ENCODE peak calls at places on chromosomes 11 and 22, in five cellular contexts. N is esophagus muscularis mucosa, C is tibial nerve, Y is A549, F is ovary. S is an unnamed sample. For H3K4me1, the result is how much of the 10 kb centered on the place peaks cover.

GRCh38 chr11:2791139-2791520 is 91.3 kb upstream of the KCNQ1OT1 start:
- DNase-seq in N (no peak), C (peak), Y (no peak), F (peak), S (peak)

GRCh38 chr11:58286249-58286648 is 18.2 kb upstream of the OR10W1 start:
- DNase-seq in N (no peak), C (no peak), Y (peak), F (no peak), S (no peak)

GRCh38 chr11:80054582-80055165 is 613.8 kb upstream of the TENM4 start:
- DNase-seq in N (no peak), C (no peak), Y (no peak), F (no peak), S (no peak)

GRCh38 chr11:130203766-130204702 is 44.5 kb downstream of the ST14 start:
- DNase-seq in N (no peak), C (no peak), Y (no peak), F (no peak), S (peak)

GRCh38 chr11:125070699-125071254 is 7.7 kb downstream of the SLC37A2 start:
- DNase-seq in N (peak), C (peak), Y (no peak), F (no peak), S (peak)

GRCh38 chr22:45534339-45535192 is 31.9 kb downstream of the FBLN1 start:
- DNase-seq in N (no peak), C (no peak), Y (no peak), F (peak), S (peak)

GRCh38 chr11:27757953-27758352 is 57.7 kb upstream of the BDNF start:
- DNase-seq in N (no peak), C (no peak), Y (no peak), F (no peak), S (no peak)

GRCh38 chr11:100810146-100810545 is 123.1 kb downstream of the ARHGAP42 start:
- DNase-seq in N (no peak), C (no peak), Y (no peak), F (no peak), S (no peak)

GRCh38 chr22:44429941-44430587 is 68.0 kb downstream of the RTL6 start:
- DNase-seq in N (no peak), C (no peak), Y (no peak), F (no peak), S (peak)

GRCh38 chr22:38017272-38017920 is 33.0 kb upstream of the SOX10 start:
- DNase-seq in N (no peak), C (peak), Y (no peak), F (peak), S (peak)

GRCh38 chr11:44608654-44609027 is 43.2 kb downstream of the CD82 start:
- DNase-seq in N (no peak), C (no peak), Y (no peak), F (no peak), S (no peak)

GRCh38 chr11:44611088-44611487 is 45.6 kb downstream of the CD82 start:
- DNase-seq in N (no peak), C (no peak), Y (no peak), F (no peak), S (no peak)

GRCh38 chr11:44609028-44609782 is 43.7 kb downstream of the CD82 start:
- DNase-seq in N (no peak), C (no peak), Y (no peak), F (no peak), S (no peak)

GRCh38 chr11:44610556-44610955 is 45.1 kb downstream of the CD82 start:
- DNase-seq in N (no peak), C (no peak), Y (no peak), F (no peak), S (no peak)

GRCh38 chr11:44609783-44610155 is 44.3 kb downstream of the CD82 start:
- DNase-seq in N (no peak), C (no peak), Y (no peak), F (no peak), S (no peak)
- TF ChIP-seq EP300 in N (no peak), C (no peak), Y (no peak), F (no peak), S (no peak)

GRCh38 chr11:15349413-15349812 is 234.7 kb downstream of the INSC start:
- DNase-seq in N (no peak), C (no peak), Y (no peak), F (no peak), S (no peak)
- H3K4me3 ChIP-seq in N (no peak), C (no peak), Y (no peak), F (no peak), S (no peak)

DNA sequence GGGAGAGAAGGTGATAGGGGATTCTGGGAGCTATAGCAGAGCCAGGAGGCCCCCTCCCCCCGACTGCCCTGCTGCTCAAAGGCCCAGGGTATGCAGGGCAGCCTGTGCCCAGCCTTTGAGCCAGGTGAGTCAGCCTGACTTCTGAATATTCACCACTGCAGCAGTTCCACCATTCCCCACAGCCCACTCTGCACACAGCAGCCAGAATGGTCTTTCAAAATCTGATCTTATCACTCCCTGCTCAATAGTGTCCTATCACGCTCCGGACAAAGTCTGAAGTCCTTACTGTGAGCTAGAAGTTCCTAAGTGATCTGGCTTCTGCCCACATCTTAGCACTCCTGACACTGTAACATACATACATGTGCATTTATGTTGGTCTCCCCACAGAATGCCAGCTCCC is 111.7 kb downstream of the BUD13 start:
- DNase-seq in N (no peak), C (no peak), Y (no peak), F (no peak), S (no peak)
- H3K4me1 ChIP-seq in N (under half), C (under half), Y (under half), F (under half), S (under half)

DNA sequence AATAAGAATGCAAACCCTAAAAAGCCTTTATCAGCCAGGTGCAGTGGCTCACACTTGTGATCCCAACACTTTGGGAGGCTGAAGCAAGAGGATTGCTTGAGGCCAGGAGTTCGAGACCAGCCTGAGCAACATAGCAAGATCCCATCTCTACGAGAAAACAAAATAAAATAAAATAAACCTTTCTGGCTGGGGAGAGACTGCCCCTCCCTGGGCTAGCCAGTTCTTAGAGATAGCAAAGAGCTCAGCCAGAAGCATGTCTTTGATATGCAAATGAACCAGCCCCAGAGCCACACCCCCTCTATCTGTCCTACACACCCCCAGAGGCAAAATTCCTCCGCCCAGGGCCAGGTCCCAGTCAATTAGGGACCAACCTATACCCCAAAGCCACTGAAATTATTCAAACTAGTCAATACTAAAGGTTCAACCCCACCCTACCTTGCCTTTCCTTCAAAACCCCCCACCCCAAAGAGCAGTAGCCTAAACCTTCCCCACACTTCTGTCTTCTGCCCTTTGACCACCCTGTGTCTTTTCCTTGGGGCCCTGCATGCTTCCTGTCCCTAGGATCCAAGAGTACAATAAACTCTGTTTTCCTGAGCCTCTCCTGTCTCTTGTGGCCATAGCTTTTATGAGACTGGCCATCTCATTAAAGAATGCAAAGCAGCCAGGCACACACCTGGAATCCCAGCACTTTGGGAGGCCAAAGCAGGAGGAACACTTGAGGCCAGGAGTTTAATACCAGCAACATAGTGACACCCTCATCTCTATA is 37.3 kb upstream of the CXCR5 start:
- DNase-seq in N (no peak), C (no peak), Y (no peak), F (no peak), S (no peak)
- TF ChIP-seq EP300 in N (no peak), C (no peak), Y (no peak), F (no peak), S (no peak)

GRCh38 chr11:414333-414857 is 404 bp downstream of the SIGIRR start:
- DNase-seq in N (no peak), C (no peak), Y (no peak), F (no peak), S (no peak)
- H3K4me3 ChIP-seq in N (peak), C (peak), Y (no peak), F (no peak), S (peak)

DNA sequence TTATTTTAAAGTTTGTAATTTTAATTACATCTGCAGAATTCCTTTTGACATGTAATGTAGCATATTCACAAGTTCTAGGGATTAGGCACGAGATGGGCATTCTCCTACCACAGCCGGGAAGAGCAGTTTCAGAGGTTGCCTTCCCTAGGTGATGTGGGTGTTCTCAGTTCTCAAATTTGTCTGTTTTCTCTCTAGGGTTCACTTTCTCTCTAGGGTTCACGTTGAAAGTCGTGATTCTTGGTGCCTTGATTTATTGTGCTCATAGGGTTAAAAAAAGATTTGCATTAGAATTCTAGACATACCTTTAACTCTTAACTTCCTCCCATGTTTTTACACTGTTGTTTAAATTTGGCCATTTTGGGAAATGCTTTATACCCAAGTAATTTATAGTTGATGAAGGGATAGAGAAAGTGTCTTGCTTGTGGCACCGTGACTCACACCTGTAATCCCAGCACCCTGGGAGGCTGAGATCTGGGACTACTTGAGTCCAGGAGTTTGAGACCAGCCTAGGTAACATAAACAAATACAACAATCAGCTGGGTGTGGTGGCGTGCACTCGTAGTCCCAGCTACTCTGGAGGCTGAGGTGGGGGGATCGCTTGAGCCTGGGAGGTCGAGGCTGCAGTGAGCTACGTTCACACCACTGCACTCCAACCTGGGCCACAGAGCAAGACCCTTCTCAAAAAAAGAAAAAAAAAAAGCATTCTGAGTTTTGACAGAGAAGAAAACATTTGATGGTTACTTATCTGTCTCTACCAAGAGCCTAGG is 3.6 kb downstream of the MED15 start:
- DNase-seq in N (no peak), C (no peak), Y (no peak), F (no peak), S (no peak)
- H3K4me1 ChIP-seq in N (half or more), C (half or more), Y (half or more), F (under half), S (under half)